ENCODE peak calls at places on chromosomes 6 and 20, in six cellular contexts. R is SK-N-SH, M is right atrium auricular region, Y is endodermal cell, B is heart left ventricle, J is fibroblast of lung. V is an unnamed sample.

GRCh38 chr6:43628392-43629103 is 516 bp downstream of the GTPBP2 start:
- DNase-seq in J (peak), Y (peak), B (peak), R (peak), M (no peak), V (no peak)

GRCh38 chr20:11204926-11205768 is 531.3 kb upstream of the JAG1 start:
- DNase-seq in R (peak), M (peak), B (peak), J (peak), Y (peak), V (peak)

GRCh38 chr6:42429836-42430235 is 21.9 kb downstream of the TRERF1 start:
- DNase-seq in B (no peak), R (no peak), J (no peak), Y (no peak), M (peak), V (no peak)

GRCh38 chr20:53654932-53655674 is 61.5 kb upstream of the ZNF217 start:
- DNase-seq in J (no peak), R (no peak), M (no peak), B (peak), Y (no peak), V (no peak)

GRCh38 chr6:169832247-169832948 is 81.0 kb downstream of the ERMARD start:
- DNase-seq in J (no peak), B (no peak), M (peak), R (no peak), Y (peak), V (no peak)

GRCh38 chr20:33444797-33445560 is 1.4 kb upstream of the SNTA1 start:
- DNase-seq in Y (peak), B (no peak), J (peak), M (no peak), R (no peak), V (no peak)

GRCh38 chr6:87522686-87523085 is 49.9 kb downstream of the SLC35A1 start:
- DNase-seq in Y (no peak), J (peak), M (no peak), B (no peak), R (no peak), V (no peak)

GRCh38 chr20:23639490-23639958 is 1.8 kb upstream of the CST3 start:
- DNase-seq in J (no peak), M (no peak), R (no peak), Y (no peak), B (no peak), V (no peak)

GRCh38 chr20:41734506-41734945 is 116.3 kb upstream of the CHD6 start:
- DNase-seq in M (peak), B (peak), J (peak), Y (peak), R (peak), V (peak)

GRCh38 chr20:22575087-22575721 is 9.2 kb downstream of the FOXA2 start:
- DNase-seq in M (no peak), R (no peak), B (no peak), J (no peak), Y (peak), V (no peak)

GRCh38 chr6:1131285-1132079 is 180.4 kb upstream of the FOXQ1 start:
- DNase-seq in Y (no peak), R (no peak), M (no peak), J (peak), B (peak), V (peak)

GRCh38 chr20:57898332-57898731 is 188.5 kb upstream of the PMEPA1 start:
- DNase-seq in Y (no peak), J (no peak), B (no peak), M (no peak), R (no peak), V (no peak)

GRCh38 chr6:166766769-166767168 is 139.7 kb upstream of the RPS6KA2 start:
- DNase-seq in J (no peak), B (no peak), Y (peak), M (no peak), R (no peak), V (no peak)

GRCh38 chr20:33062105-33062629 is 8.5 kb downstream of the BPIFB3 start:
- DNase-seq in Y (no peak), B (no peak), J (no peak), M (no peak), R (no peak), V (no peak)

GRCh38 chr20:45497971-45498494 is 17.4 kb downstream of the SPINT3 start:
- DNase-seq in R (no peak), Y (peak), J (no peak), M (no peak), B (no peak), V (no peak)

GRCh38 chr6:81995548-81996289 is 243.2 kb upstream of the TENT5A start:
- DNase-seq in R (no peak), J (peak), M (no peak), Y (no peak), B (no peak), V (no peak)

GRCh38 chr6:42095776-42096541 is 45.6 kb downstream of the TAF8 start:
- DNase-seq in B (no peak), M (no peak), J (no peak), Y (peak), R (no peak), V (no peak)

GRCh38 chr20:34334654-34335407 is 28.2 kb upstream of the ITCH start:
- DNase-seq in R (no peak), M (no peak), Y (no peak), B (no peak), J (no peak), V (no peak)

GRCh38 chr6:89482136-89482535 is 49.2 kb downstream of the ANKRD6 start:
- DNase-seq in Y (no peak), R (no peak), M (no peak), B (no peak), J (no peak), V (no peak)

GRCh38 chr6:38420207-38420606 is 219.5 kb downstream of the BTBD9 start:
- DNase-seq in M (no peak), B (no peak), Y (no peak), J (peak), R (no peak), V (no peak)

GRCh38 chr20:32004963-32005362 is 5.3 kb upstream of the CCM2L start:
- DNase-seq in M (no peak), Y (no peak), R (no peak), J (peak), B (no peak), V (no peak)

GRCh38 chr6:20554326-20554725 is 20.1 kb downstream of the CDKAL1 start:
- DNase-seq in B (no peak), Y (no peak), M (no peak), J (peak), R (no peak), V (no peak)

GRCh38 chr6:45609141-45609638 is 231.5 kb upstream of the SUPT3H start:
- DNase-seq in Y (no peak), J (peak), R (no peak), B (no peak), M (no peak), V (no peak)

GRCh38 chr6:131949615-131949908 is 1.6 kb downstream of the CCN2 start:
- DNase-seq in M (no peak), B (no peak), J (peak), R (no peak), Y (no peak), V (peak)
- H3K4me3 ChIP-seq in M (peak), B (peak), J (peak), R (peak), Y (peak), V (peak)

GRCh38 chr6:142071981-142072380 is 60.7 kb upstream of the GJE1 start:
- DNase-seq in Y (peak), M (no peak), B (no peak), J (no peak), R (no peak), V (no peak)
- TF ChIP-seq CTCF in Y (peak), M (no peak), B (no peak), J (no peak), R (peak), V (no peak)

GRCh38 chr20:64080813-64081619 is 1.1 kb downstream of the OPRL1 start:
- DNase-seq in B (no peak), J (no peak), M (no peak), Y (no peak), R (no peak), V (no peak)
- H3K4me3 ChIP-seq in B (peak), J (no peak), M (peak), Y (peak), R (peak), V (peak)

GRCh38 chr6:99590728-99591672 is 15.6 kb upstream of the PRDM13 start:
- DNase-seq in Y (peak), R (peak), J (no peak), M (no peak), B (no peak), V (no peak)
- TF ChIP-seq CTCF in Y (no peak), R (no peak), J (no peak), M (no peak), B (no peak), V (no peak)

DNA sequence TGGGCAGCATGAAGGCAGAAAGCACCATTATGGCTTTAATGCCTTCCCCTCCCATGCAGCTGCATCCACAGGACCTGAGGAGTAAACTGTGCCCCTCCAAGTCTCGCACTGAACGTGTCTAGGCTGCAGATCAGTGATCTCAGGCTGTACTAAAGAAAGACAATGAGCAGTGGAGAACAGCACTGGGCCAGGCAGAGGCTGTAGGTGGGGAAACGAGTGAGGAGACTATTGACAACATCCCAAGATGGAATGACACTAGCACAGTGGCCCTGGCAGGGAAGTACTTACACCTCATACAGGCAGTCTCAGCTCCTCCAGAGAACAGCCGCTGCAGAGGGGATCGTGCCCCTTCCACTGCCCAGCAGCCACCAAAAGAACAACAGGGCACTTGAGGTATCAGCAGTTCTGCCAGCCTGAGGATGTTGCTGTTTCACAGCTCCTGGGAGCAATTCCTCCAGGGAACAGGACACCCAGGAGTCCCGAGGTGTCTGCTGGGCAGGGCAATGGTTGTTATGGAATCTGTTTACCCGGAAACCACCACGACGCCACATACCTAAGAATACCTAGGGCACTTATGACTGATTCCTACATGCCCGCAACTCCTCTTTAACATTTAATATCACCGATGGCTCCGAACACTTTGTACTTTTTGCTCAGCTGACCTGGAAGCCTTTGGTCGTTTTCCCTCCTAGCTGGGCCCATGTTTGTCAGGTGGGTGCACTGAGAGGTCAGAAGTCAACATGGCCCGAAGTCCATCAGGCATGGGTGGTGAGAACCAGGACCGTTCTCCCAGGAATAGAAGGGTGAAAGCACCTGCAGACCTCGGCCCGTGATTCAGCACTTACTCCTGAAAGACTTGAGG is 79.1 kb downstream of the SLC22A23 start:
- DNase-seq in B (no peak), J (no peak), Y (no peak), R (no peak), M (no peak), V (no peak)
- H3K4me3 ChIP-seq in B (no peak), J (no peak), Y (no peak), R (no peak), M (no peak), V (no peak)

DNA sequence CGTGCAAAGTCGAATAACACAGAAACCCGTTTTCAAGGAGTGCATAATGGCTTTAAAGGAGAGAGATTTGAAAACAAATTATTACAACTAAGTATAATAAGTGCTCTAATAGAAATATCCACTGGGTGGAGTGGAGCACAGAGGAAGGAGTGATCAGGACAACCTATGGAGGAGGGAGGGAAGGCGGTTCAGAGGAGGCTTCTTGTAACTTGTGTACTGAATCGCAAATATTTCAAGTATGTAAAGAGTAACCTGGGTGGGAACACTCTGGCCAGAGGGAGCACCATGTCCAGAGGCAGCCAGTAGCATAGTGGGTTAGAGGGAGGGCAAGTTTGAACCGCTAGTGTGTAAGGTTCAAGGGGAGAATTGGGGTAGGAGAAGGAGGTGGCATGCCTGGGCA is 21.6 kb upstream of the TNFAIP3 start:
- DNase-seq in B (no peak), Y (no peak), R (no peak), M (no peak), J (peak), V (no peak)
- TF ChIP-seq CTCF in B (no peak), Y (no peak), R (peak), M (no peak), J (peak), V (peak)